ENCODE peak calls at places on chromosomes 6 and 20, in five cellular contexts. A is HepG2, U is upper lobe of left lung, G is K562, X is GM12878. P is an unnamed sample.

GRCh38 chr20:34951252-34951651 is 4.4 kb downstream of the GSS start:
- ATAC-seq in A (no peak), U (no peak), G (no peak), X (no peak), P (no peak)

GRCh38 chr20:47125553-47126373 is 230.7 kb downstream of the ZMYND8 start:
- ATAC-seq in A (no peak), U (no peak), G (no peak), X (no peak), P (no peak)

GRCh38 chr6:163416380-163416629 is 1.8 kb downstream of the QKI start:
- ATAC-seq in A (no peak), U (no peak), G (no peak), X (peak; percentile 1), P (no peak)

GRCh38 chr20:38355161-38356012 is 9.1 kb downstream of the LBP start:
- ATAC-seq in A (peak; percentile 72), U (no peak), G (no peak), X (no peak), P (no peak)

GRCh38 chr6:129251669-129252376 is 368.9 kb downstream of the LAMA2 start:
- ATAC-seq in A (peak; percentile 93), U (no peak), G (peak; percentile 61), X (peak; percentile 84), P (no peak)

GRCh38 chr6:36847991-36848390 is 8.7 kb upstream of the CPNE5 start:
- ATAC-seq in A (no peak), U (no peak), G (no peak), X (no peak), P (no peak)

GRCh38 chr6:105898286-105898685 is 187.8 kb upstream of the PRDM1 start:
- ATAC-seq in A (no peak), U (no peak), G (no peak), X (peak; percentile 74), P (no peak)

GRCh38 chr6:71312089-71312488 is 23.5 kb downstream of the OGFRL1 start:
- ATAC-seq in A (no peak), U (no peak), G (no peak), X (no peak), P (no peak)

GRCh38 chr20:32201296-32201976 is 6.1 kb downstream of the PLAGL2 start:
- ATAC-seq in A (no peak), U (no peak), G (no peak), X (no peak), P (no peak)

GRCh38 chr6:70389261-70389660 is 24.0 kb upstream of the FAM135A start:
- ATAC-seq in A (no peak), U (no peak), G (peak; percentile 6), X (no peak), P (no peak)

GRCh38 chr6:163500105-163500504 is 85.6 kb downstream of the QKI start:
- ATAC-seq in A (no peak), U (no peak), G (no peak), X (no peak), P (no peak)

GRCh38 chr20:63539092-63539430 is 1.9 kb upstream of the PTK6 start:
- ATAC-seq in A (no peak), U (no peak), G (no peak), X (no peak), P (no peak)

GRCh38 chr20:63536241-63536977 is 767 bp downstream of the PTK6 start:
- ATAC-seq in A (no peak), U (no peak), G (no peak), X (no peak), P (no peak)

GRCh38 chr20:63538204-63539091 is 1.3 kb upstream of the PTK6 start:
- ATAC-seq in A (peak; percentile 50), U (peak; percentile 8), G (peak; percentile 80), X (peak; percentile 29), P (peak; percentile 6)

GRCh38 chr20:63536997-63537524 is at the start of gene PTK6:
- ATAC-seq in A (peak; percentile 2), U (peak; percentile 73), G (no peak), X (peak; percentile 48), P (peak; percentile 33)

DNA sequence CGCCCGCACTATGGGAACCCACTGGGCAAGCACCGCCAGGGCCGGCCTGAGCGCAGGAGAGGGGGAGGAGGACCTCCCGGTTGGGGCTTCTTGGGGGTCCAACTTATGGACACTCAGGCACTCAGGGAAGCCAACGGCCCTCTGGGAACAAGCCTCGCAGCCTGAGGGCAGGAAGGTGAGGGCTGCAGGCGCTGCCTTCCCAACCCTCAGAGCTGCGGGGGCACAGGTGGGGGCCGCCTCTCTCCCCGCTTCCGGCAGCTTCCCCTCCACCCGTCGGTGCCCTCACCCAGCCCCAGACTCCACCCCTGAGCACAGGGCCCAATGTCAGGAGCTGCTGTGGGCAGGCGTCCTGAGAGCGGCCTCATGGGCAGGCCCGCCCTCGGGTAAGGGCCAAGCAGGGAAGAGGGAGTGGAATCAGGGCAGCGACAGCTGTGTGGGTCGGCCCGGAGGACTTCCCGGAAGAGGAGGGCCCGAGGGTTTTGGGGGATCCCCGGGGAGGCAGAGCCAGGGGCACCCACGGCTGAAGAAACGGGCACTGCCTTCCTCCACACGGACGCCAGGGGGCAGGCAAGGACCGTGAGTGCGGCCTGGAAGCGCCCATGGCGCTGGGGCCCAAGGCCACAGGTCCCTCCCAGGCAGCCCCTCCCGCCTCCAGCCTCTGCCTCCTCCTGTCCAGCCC is 488 bp upstream of the PTK6 start:
- ATAC-seq in A (peak; percentile 79), U (peak; percentile 95), G (peak; percentile 95), X (peak; percentile 97), P (peak; percentile 79)
- TF ChIP-seq EP300 in A (peak; percentile 30), U (no peak), G (no peak), X (no peak), P (no peak)

GRCh38 chr6:31641370-31641769 is 11.1 kb downstream of the BAG6 start:
- ATAC-seq in A (no peak), U (no peak), G (no peak), X (no peak), P (no peak)
- H3K36me3 ChIP-seq in A (peaks cover 82% of the 10 kb centered on the region), U (peaks cover 97% of the 10 kb centered on the region), G (peaks cover 96% of the 10 kb centered on the region), X (peaks cover 38% of the 10 kb centered on the region), P (peaks cover 100% of the 10 kb centered on the region)

GRCh38 chr6:87151786-87152527 is 3.4 kb upstream of the ZNF292 start:
- ATAC-seq in A (no peak), U (peak; percentile 7), G (no peak), X (peak; percentile 65), P (peak; percentile 44)
- TF ChIP-seq CTCF in A (no peak), U (no peak), G (no peak), X (no peak), P (peak; percentile 18)

DNA sequence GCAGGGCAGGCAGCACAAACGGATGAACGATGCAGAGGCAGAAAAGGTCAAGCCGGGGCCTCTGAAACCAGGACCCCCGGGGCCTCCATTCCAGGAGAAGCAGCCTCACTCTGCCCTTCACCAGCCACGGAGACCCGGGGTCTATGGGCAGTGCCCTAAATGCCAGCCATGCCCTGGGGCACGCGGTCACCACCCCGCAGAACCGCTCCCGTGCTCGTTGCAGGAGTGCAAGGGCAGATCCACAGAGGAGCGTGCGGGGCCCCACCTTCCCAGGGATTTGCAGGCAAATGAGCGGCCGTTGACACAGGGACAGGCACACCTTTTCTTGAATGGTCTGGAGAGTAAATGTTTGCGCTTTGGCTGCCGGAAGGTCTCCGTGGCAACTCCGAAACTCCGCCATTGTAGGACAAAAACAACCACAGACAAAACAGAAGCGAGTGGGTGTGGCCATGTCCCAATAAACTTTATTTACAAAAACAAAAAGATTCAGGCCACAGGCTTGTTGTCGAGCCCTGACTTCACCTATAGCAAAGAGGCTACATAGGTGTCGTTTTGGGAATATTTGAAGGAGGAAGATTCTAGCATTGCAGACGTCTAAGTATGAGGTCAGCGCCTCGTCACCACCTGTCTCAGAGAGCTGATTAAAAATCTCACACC is 163.3 kb downstream of the TAF4 start:
- ATAC-seq in A (no peak), U (no peak), G (no peak), X (no peak), P (no peak)
- TF ChIP-seq EP300 in A (no peak), U (no peak), G (no peak), X (no peak), P (no peak)

DNA sequence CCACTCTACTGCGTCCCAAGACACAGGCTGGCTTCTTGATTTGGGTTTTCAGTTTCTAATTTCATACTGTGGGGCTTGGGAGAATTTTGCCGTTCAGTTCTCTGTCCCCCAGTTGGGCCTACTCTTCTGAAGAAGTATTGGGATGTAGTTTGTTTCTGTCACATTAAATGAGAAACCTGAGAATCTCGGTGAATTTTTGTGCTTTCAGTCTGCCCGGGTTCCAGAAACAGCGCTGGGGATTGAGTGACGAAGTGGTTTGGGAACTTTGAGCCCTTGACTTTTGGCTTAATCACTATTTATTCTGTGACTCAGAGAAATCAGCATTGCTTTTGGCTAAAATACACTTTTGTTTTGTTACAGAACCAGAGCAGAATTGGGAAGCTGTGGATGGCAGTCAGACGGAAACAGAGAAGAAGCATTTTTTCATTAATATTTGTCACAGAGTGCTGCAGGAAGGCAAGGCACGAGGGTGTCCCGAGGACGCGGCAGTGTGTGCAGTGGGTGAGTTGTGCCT is 74.0 kb downstream of the IGF2R start:
- ATAC-seq in A (peak; percentile 81), U (no peak), G (no peak), X (no peak), P (no peak)
- H3K36me3 ChIP-seq in A (peaks cover 84% of the 10 kb centered on the region), U (peaks cover 76% of the 10 kb centered on the region), G (peaks cover 93% of the 10 kb centered on the region), X (peaks cover 53% of the 10 kb centered on the region), P (no peaks in the 10 kb centered on the region)

GRCh38 chr6:144150673-144151009 is 324 bp downstream of the STX11 start:
- ATAC-seq in A (peak; percentile 57), U (no peak), G (peak; percentile 36), X (peak; percentile 19), P (no peak)
- TF ChIP-seq CTCF in A (no peak), U (peak; percentile 26), G (no peak), X (peak; percentile 43), P (peak; percentile 12)

GRCh38 chr6:38702471-38703397 is at the start of gene GLO1:
- ATAC-seq in A (peak; percentile 100), U (peak; percentile 100), G (peak; percentile 100), X (peak; percentile 100), P (peak; percentile 100)
- TF ChIP-seq EP300 in A (no peak), U (no peak), G (no peak), X (no peak), P (no peak)

DNA sequence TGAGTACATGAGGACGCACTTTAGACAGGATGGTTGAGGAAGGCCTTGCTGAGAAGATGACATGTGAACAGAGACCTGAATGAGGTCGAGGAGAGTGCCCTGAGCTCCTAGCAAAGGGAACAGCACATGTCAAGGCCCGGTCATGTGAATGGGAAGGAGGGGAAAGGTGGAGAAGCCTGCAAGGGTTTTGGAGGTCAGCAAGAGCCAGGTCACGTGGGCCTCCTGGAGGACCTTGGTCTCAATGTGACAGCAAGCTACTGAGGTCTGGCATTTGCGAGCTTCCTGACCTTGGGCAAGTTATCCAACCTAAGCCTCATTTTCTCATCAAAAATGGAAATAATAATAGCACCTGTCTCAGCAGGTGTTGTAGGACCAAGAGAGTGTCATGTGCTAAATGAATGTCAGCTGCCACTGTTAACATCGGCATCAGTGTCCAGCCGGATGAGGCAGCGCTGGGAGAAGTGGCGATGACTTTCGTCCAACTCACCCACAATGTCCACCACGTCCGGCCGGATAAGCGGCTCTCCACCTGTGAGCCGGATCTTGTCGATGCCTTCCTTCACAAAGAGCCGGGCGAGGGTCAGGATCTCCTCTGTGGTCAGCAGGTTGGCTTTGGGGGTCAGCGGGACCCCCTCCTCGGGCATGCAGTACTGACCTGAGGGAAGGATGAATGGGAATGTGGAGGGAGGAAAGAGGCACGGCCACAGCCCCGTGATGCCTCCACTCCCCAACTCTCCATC is 8.9 kb downstream of the MOCS1 start:
- ATAC-seq in A (no peak), U (no peak), G (no peak), X (no peak), P (no peak)
- H3K36me3 ChIP-seq in A (peaks cover 7% of the 10 kb centered on the region), U (peaks cover 34% of the 10 kb centered on the region), G (peaks cover 6% of the 10 kb centered on the region), X (no peaks in the 10 kb centered on the region), P (no peaks in the 10 kb centered on the region)

GRCh38 chr20:52422574-52423463 is 231.2 kb upstream of the ZFP64 start:
- ATAC-seq in A (peak; percentile 33), U (no peak), G (no peak), X (no peak), P (no peak)
- TF ChIP-seq CTCF in A (no peak), U (no peak), G (no peak), X (no peak), P (no peak)

GRCh38 chr6:139983555-139984276 is 609.3 kb upstream of the CITED2 start:
- ATAC-seq in A (no peak), U (no peak), G (no peak), X (no peak), P (peak; percentile 84)
- TF ChIP-seq EP300 in A (no peak), U (no peak), G (no peak), X (no peak), P (no peak)